ENCODE peak calls at places on chromosomes 7 and 10, in four cellular contexts. Z, F, S and M are unnamed samples.

GRCh38 chr7:156152380-156152779 is 340.1 kb upstream of the SHH start:
- DNase-seq in Z (peak), F (no peak), S (no peak), M (no peak)

GRCh38 chr10:68647928-68648327 is 73.1 kb upstream of the CCAR1 start:
- DNase-seq in Z (peak), F (peak), S (peak), M (no peak)

GRCh38 chr10:88219753-88220152 is 356.3 kb downstream of the PTEN start:
- DNase-seq in Z (no peak), F (no peak), S (no peak), M (no peak)

GRCh38 chr10:14146005-14146404 is 184.7 kb downstream of the FRMD4A start:
- DNase-seq in Z (no peak), F (peak), S (peak), M (no peak)

GRCh38 chr7:67512481-67512880 is 515.8 kb downstream of the TYW1 start:
- DNase-seq in Z (no peak), F (no peak), S (no peak), M (no peak)

GRCh38 chr7:108404509-108405435 is 51.5 kb downstream of the NRCAM start:
- DNase-seq in Z (no peak), F (no peak), S (no peak), M (no peak)

GRCh38 chr10:73874267-73875138 is at the start of gene CAMK2G:
- DNase-seq in Z (peak), F (peak), S (peak), M (peak)

GRCh38 chr7:108385834-108386422 is 70.3 kb downstream of the NRCAM start:
- DNase-seq in Z (no peak), F (no peak), S (no peak), M (no peak)

GRCh38 chr10:125331056-125331455 is 170.7 kb upstream of the CTBP2 start:
- DNase-seq in Z (no peak), F (no peak), S (no peak), M (no peak)

GRCh38 chr10:47361293-47361692 is 13.1 kb downstream of the RBP3 start:
- DNase-seq in Z (peak), F (peak), S (no peak), M (peak)

GRCh38 chr10:131310904-131311660 is 439 bp downstream of the TCERG1L start:
- DNase-seq in Z (peak), F (no peak), S (no peak), M (no peak)

GRCh38 chr10:22629126-22629525 is 85.3 kb downstream of the PIP4K2A start:
- DNase-seq in Z (no peak), F (no peak), S (no peak), M (no peak)

GRCh38 chr10:79147306-79147705 is 78.5 kb downstream of the ZMIZ1 start:
- DNase-seq in Z (no peak), F (no peak), S (no peak), M (no peak)

GRCh38 chr7:91397612-91398011 is 133.4 kb downstream of the FZD1 start:
- DNase-seq in Z (no peak), F (no peak), S (no peak), M (no peak)

GRCh38 chr10:59212399-59212798 is 36.0 kb downstream of the PHYHIPL start:
- DNase-seq in Z (no peak), F (no peak), S (no peak), M (no peak)

GRCh38 chr10:88227342-88228018 is 355.6 kb downstream of the RNLS start:
- DNase-seq in Z (no peak), F (peak), S (no peak), M (no peak)

GRCh38 chr7:55172881-55173609 is 154.2 kb downstream of the EGFR start:
- DNase-seq in Z (no peak), F (no peak), S (no peak), M (no peak)

GRCh38 chr10:93334901-93335312 is 147.2 kb downstream of the MYOF start:
- DNase-seq in Z (peak), F (peak), S (peak), M (peak)

GRCh38 chr10:52472406-52473146 is 158.5 kb downstream of the DKK1 start:
- DNase-seq in Z (no peak), F (no peak), S (no peak), M (no peak)

GRCh38 chr10:79023489-79024162 is 45.1 kb upstream of the ZMIZ1 start:
- DNase-seq in Z (no peak), F (peak), S (no peak), M (no peak)

GRCh38 chr7:105454058-105454739 is 65.5 kb upstream of the SRPK2 start:
- DNase-seq in Z (no peak), F (no peak), S (peak), M (no peak)

GRCh38 chr10:24428410-24428782 is 219.5 kb downstream of the KIAA1217 start:
- DNase-seq in Z (no peak), F (peak), S (no peak), M (peak)

GRCh38 chr7:113873554-113874151 is 45.2 kb downstream of the PPP1R3A start:
- DNase-seq in Z (no peak), F (no peak), S (no peak), M (no peak)

GRCh38 chr7:123690550-123690949 is 34.9 kb downstream of the LMOD2 start:
- DNase-seq in Z (no peak), F (no peak), S (no peak), M (no peak)

GRCh38 chr7:25857376-25858067 is 294.5 kb upstream of the NFE2L3 start:
- DNase-seq in Z (peak), F (no peak), S (no peak), M (peak)

GRCh38 chr7:149662591-149663095 is 110.7 kb downstream of the ZNF467 start:
- DNase-seq in Z (peak), F (peak), S (no peak), M (peak)

GRCh38 chr10:110016037-110016436 is 8.3 kb downstream of the ADD3 start:
- DNase-seq in Z (peak), F (peak), S (no peak), M (no peak)

GRCh38 chr7:73436031-73436929 is 2.7 kb downstream of the FZD9 start:
- DNase-seq in Z (peak), F (peak), S (no peak), M (no peak)

GRCh38 chr10:11450427-11450826 is 161.0 kb downstream of the USP6NL start:
- DNase-seq in Z (no peak), F (no peak), S (no peak), M (no peak)

GRCh38 chr10:80462277-80462985 is 8.3 kb downstream of the TSPAN14 start:
- DNase-seq in Z (no peak), F (peak), S (no peak), M (no peak)

GRCh38 chr7:132077986-132078385 is 498.3 kb downstream of the PLXNA4 start:
- DNase-seq in Z (peak), F (no peak), S (peak), M (no peak)

GRCh38 chr7:25854608-25855497 is 297.1 kb upstream of the NFE2L3 start:
- DNase-seq in Z (peak), F (peak), S (peak), M (peak)

GRCh38 chr10:615583-616152 is 73.8 kb downstream of the DIP2C start:
- DNase-seq in Z (no peak), F (no peak), S (peak), M (no peak)

GRCh38 chr7:148699772-148700629 is 1.3 kb downstream of the CUL1 start:
- DNase-seq in Z (peak), F (peak), S (no peak), M (no peak)

GRCh38 chr10:84026821-84027257 is 112.5 kb upstream of the GHITM start:
- DNase-seq in Z (peak), F (peak), S (no peak), M (peak)
- TF ChIP-seq CTCF in Z (peak), F (peak), S (peak), M (peak)

GRCh38 chr10:34024708-34025425 is 690.4 kb upstream of the NRP1 start:
- DNase-seq in Z (peak), F (peak), S (no peak), M (peak)
- TF ChIP-seq CTCF in Z (peak), F (no peak), S (no peak), M (no peak)

DNA sequence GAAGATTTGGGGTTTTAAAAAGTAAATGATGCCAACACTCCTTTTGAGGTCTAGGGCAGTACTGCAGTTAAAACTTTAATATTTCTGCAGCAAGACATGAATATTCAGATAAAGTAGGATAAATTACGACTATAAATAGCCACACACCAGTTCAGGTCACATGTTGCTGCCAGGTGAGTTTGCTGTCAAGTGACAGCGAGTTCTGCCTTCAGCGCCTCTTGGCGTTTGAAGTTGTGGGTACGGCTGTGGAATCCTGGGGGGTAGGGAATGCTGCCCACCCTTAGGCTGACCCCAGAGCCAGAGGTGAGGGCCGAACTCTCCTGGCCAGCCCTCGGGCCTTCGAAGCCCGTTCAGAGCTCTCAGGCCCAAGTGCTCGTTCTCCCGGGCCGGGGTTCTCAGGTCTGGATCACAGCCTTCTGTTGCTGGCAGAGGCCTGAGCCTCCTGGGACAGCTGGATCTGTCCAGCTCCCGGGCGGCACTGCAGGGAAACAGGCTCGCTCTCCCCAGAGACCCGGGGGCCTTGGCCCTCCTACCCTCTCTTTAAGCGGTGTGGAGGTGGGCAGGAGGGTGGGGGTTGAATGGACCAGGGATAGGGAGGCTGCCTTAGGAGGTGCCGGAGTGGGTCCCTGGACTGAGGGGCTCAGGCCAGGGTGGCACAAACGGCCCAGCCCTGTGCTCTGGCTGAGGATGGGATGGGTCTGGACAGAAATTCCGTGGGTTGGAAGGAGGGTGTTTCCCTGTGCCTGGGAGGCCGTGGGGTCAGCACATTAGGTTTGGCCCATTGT is 5.4 kb downstream of the BRI3 start:
- DNase-seq in Z (peak), F (peak), S (no peak), M (no peak)
- TF ChIP-seq CTCF in Z (no peak), F (no peak), S (no peak), M (no peak)

GRCh38 chr10:30581779-30582380 is 47.7 kb downstream of the LYZL2 start:
- DNase-seq in Z (peak), F (peak), S (no peak), M (peak)
- TF ChIP-seq CTCF in Z (peak), F (peak), S (peak), M (peak)